ENCODE peak calls at places on chromosomes 16 and 17, in four cellular contexts. R, X, S and U are unnamed samples.

GRCh38 chr16:4486126-4486893 is 10.1 kb downstream of the HMOX2 start:
- DNase-seq in R (no peak), X (no peak), S (no peak), U (no peak)

GRCh38 chr16:1097800-1098199 is 1.8 kb upstream of the C1QTNF8 start:
- DNase-seq in R (no peak), X (no peak), S (no peak), U (no peak)

GRCh38 chr17:14318109-14318905 is 17.4 kb downstream of the HS3ST3B1 start:
- DNase-seq in R (no peak), X (no peak), S (no peak), U (no peak)

GRCh38 chr17:15931394-15931793 is 13.5 kb upstream of the ADORA2B start:
- DNase-seq in R (no peak), X (no peak), S (no peak), U (no peak)

GRCh38 chr16:935684-936083 is 35.1 kb downstream of the LMF1 start:
- DNase-seq in R (no peak), X (no peak), S (no peak), U (no peak)

GRCh38 chr17:32482568-32483320 is 4.0 kb upstream of the CDK5R1 start:
- DNase-seq in R (no peak), X (no peak), S (no peak), U (no peak)

GRCh38 chr16:24319415-24319814 is 63.3 kb downstream of the CACNG3 start:
- DNase-seq in R (no peak), X (no peak), S (no peak), U (no peak)

GRCh38 chr17:40559016-40559853 is 6.0 kb downstream of the CCR7 start:
- DNase-seq in R (no peak), X (no peak), S (no peak), U (no peak)

GRCh38 chr17:41920580-41920955 is 1.8 kb upstream of the ACLY start:
- DNase-seq in R (no peak), X (no peak), S (no peak), U (no peak)

GRCh38 chr16:87160752-87161337 is 156.3 kb downstream of the C16orf95 start:
- DNase-seq in R (no peak), X (no peak), S (no peak), U (no peak)

GRCh38 chr16:642189-643049 is 791 bp downstream of the MCRIP2 start:
- DNase-seq in R (peak), X (peak), S (no peak), U (no peak)

GRCh38 chr17:59725691-59726090 is 18.2 kb downstream of the VMP1 start:
- DNase-seq in R (no peak), X (no peak), S (peak), U (no peak)

GRCh38 chr17:31156326-31156725 is 61.5 kb downstream of the NF1 start:
- DNase-seq in R (no peak), X (no peak), S (peak), U (no peak)

GRCh38 chr17:54153423-54153822 is 330.7 kb downstream of the KIF2B start:
- DNase-seq in R (no peak), X (no peak), S (no peak), U (no peak)

GRCh38 chr16:31711344-31711845 is 162.2 kb upstream of the ZNF267 start:
- DNase-seq in R (no peak), X (no peak), S (no peak), U (no peak)

GRCh38 chr16:67847064-67847861 is at the start of gene CENPT:
- DNase-seq in R (peak), X (no peak), S (no peak), U (no peak)

GRCh38 chr17:6413073-6413472 is 21.8 kb downstream of the AIPL1 start:
- DNase-seq in R (peak), X (no peak), S (peak), U (no peak)

GRCh38 chr17:29694923-29695563 is 72.3 kb upstream of the CORO6 start:
- DNase-seq in R (no peak), X (no peak), S (no peak), U (no peak)

GRCh38 chr16:67525176-67525860 is 3.3 kb upstream of the RIPOR1 start:
- DNase-seq in R (no peak), X (no peak), S (no peak), U (no peak)

GRCh38 chr17:65633988-65634387 is 72.5 kb upstream of the AXIN2 start:
- DNase-seq in R (no peak), X (no peak), S (no peak), U (no peak)

GRCh38 chr17:31596382-31597323 is 205.2 kb downstream of the RAB11FIP4 start:
- DNase-seq in R (peak), X (peak), S (peak), U (no peak)

GRCh38 chr17:72985882-72986720 is 106.4 kb downstream of the SLC39A11 start:
- DNase-seq in R (peak), X (peak), S (peak), U (no peak)

GRCh38 chr16:15650698-15651161 is 685 bp downstream of the NDE1 start:
- DNase-seq in R (peak), X (no peak), S (peak), U (peak)

GRCh38 chr16:46908540-46909372 is 24.6 kb downstream of the GPT2 start:
- DNase-seq in R (no peak), X (peak), S (peak), U (peak)

GRCh38 chr16:85490971-85491771 is 122.0 kb upstream of the GSE1 start:
- DNase-seq in R (peak), X (no peak), S (no peak), U (no peak)

GRCh38 chr17:74798239-74798707 is 22.1 kb upstream of the NAT9 start:
- DNase-seq in R (no peak), X (no peak), S (no peak), U (no peak)

GRCh38 chr16:28589930-28590329 is 6.9 kb downstream of the SULT1A2 start:
- DNase-seq in R (no peak), X (no peak), S (no peak), U (no peak)

GRCh38 chr16:27485811-27486210 is 63.9 kb downstream of the GTF3C1 start:
- DNase-seq in R (no peak), X (no peak), S (no peak), U (no peak)

GRCh38 chr17:57940653-57941329 is 14.4 kb downstream of the CUEDC1 start:
- DNase-seq in R (no peak), X (no peak), S (no peak), U (no peak)

GRCh38 chr16:68907297-68907999 is 64.1 kb downstream of the TANGO6 start:
- DNase-seq in R (no peak), X (no peak), S (no peak), U (no peak)

GRCh38 chr16:23679274-23679985 is 741 bp downstream of the PLK1 start:
- DNase-seq in R (peak), X (no peak), S (peak), U (no peak)

GRCh38 chr17:76735586-76736348 is 1.4 kb downstream of the SRSF2 start:
- DNase-seq in R (no peak), X (no peak), S (no peak), U (no peak)

GRCh38 chr16:62036101-62036806 is at the start of gene CDH8:
- DNase-seq in R (no peak), X (no peak), S (no peak), U (no peak)

GRCh38 chr16:2299121-2299914 is 31.4 kb upstream of the RNPS1 start:
- DNase-seq in R (no peak), X (no peak), S (no peak), U (no peak)

GRCh38 chr16:66740010-66740409 is 11.4 kb downstream of the DYNC1LI2 start:
- DNase-seq in R (no peak), X (no peak), S (peak), U (no peak)

GRCh38 chr16:46859719-46860152 is 24.4 kb upstream of the GPT2 start:
- DNase-seq in R (no peak), X (peak), S (peak), U (no peak)

GRCh38 chr17:49209061-49209571 is 1.3 kb downstream of the GNGT2 start:
- DNase-seq in R (no peak), X (no peak), S (no peak), U (no peak)

GRCh38 chr16:84950906-84951305 is 60.4 kb downstream of the ZDHHC7 start:
- DNase-seq in R (no peak), X (no peak), S (no peak), U (no peak)